ENCODE peak calls at places on chromosomes 5 and 9, in four cellular contexts. I, N, V and G are unnamed samples.

GRCh38 chr9:131954299-131954698 is 125.4 kb downstream of the MED27 start:
- DNase-seq in I (no peak), N (no peak), V (no peak), G (no peak)

GRCh38 chr9:91837982-91838731 is 111.9 kb downstream of the ROR2 start:
- DNase-seq in I (peak), N (no peak), V (no peak), G (peak)

GRCh38 chr9:2570615-2571479 is 50.7 kb upstream of the VLDLR start:
- DNase-seq in I (peak), N (no peak), V (peak), G (no peak)

GRCh38 chr5:26572486-26572885 is 465.9 kb downstream of the CDH9 start:
- DNase-seq in I (no peak), N (no peak), V (no peak), G (no peak)

GRCh38 chr9:133715866-133716563 is 22.1 kb downstream of the SARDH start:
- DNase-seq in I (peak), N (no peak), V (peak), G (peak)

GRCh38 chr5:154679501-154679900 is 75.7 kb upstream of the LARP1 start:
- DNase-seq in I (no peak), N (no peak), V (no peak), G (no peak)

GRCh38 chr5:170006016-170006415 is 25.7 kb upstream of the INSYN2B start:
- DNase-seq in I (no peak), N (no peak), V (no peak), G (no peak)

GRCh38 chr5:36730537-36731216 is 124.3 kb downstream of the SLC1A3 start:
- DNase-seq in I (no peak), N (no peak), V (no peak), G (no peak)

GRCh38 chr9:129398901-129399300 is 220.8 kb upstream of the IER5L start:
- DNase-seq in I (no peak), N (no peak), V (no peak), G (no peak)

GRCh38 chr9:78573205-78573604 is 276.3 kb downstream of the PSAT1 start:
- DNase-seq in I (no peak), N (no peak), V (no peak), G (no peak)